ENCODE peak calls at places on chromosome 6, in six cellular contexts. Z is cardiac muscle cell; O is OCI-LY7; N is heart left ventricle; X is mammary epithelial cell; W is CD8-positive, alpha-beta memory T cell. G is an unnamed sample.

GRCh38 chr6:55448446-55448845 is 121.2 kb downstream of the GFRAL start:
- DNase-seq in W (no peak), N (no peak), O (no peak), Z (no peak), X (no peak), G (no peak)

GRCh38 chr6:46302816-46303215 is 132.0 kb upstream of the ENPP5 start:
- DNase-seq in O (no peak), N (no peak), X (no peak), Z (no peak), W (no peak), G (no peak)

GRCh38 chr6:133128191-133128590 is 113.0 kb upstream of the EYA4 start:
- DNase-seq in O (no peak), Z (peak), X (no peak), N (no peak), W (no peak), G (no peak)

GRCh38 chr6:169224185-169224695 is 29.4 kb downstream of the THBS2 start:
- DNase-seq in O (no peak), W (no peak), X (peak), N (peak), Z (no peak), G (no peak)

GRCh38 chr6:170004585-170005210 is 253.3 kb downstream of the ERMARD start:
- DNase-seq in W (no peak), Z (no peak), X (no peak), N (no peak), O (peak), G (no peak)

GRCh38 chr6:116579143-116579542 is 7.8 kb downstream of the RWDD1 start:
- DNase-seq in W (no peak), Z (peak), O (no peak), N (no peak), X (no peak), G (no peak)

GRCh38 chr6:129646617-129647016 is 63.4 kb downstream of the ARHGAP18 start:
- DNase-seq in W (no peak), N (no peak), Z (no peak), O (no peak), X (no peak), G (no peak)

GRCh38 chr6:160041608-160042007 is 72.7 kb downstream of the IGF2R start:
- DNase-seq in Z (no peak), O (no peak), X (peak), W (no peak), N (peak), G (no peak)

GRCh38 chr6:49551126-49551865 is 828 bp downstream of the C6orf141 start:
- DNase-seq in X (no peak), W (no peak), O (no peak), N (no peak), Z (peak), G (peak)

GRCh38 chr6:13575377-13575775 is 975 bp downstream of the SIRT5 start:
- DNase-seq in W (no peak), O (no peak), N (no peak), Z (no peak), X (no peak), G (no peak)

GRCh38 chr6:149925253-149925973 is 2.5 kb upstream of the RAET1G start:
- DNase-seq in O (no peak), Z (no peak), N (peak), W (no peak), X (no peak), G (no peak)

GRCh38 chr6:45713981-45714685 is 301.5 kb downstream of the CLIC5 start:
- DNase-seq in O (no peak), N (no peak), Z (no peak), X (no peak), W (no peak), G (no peak)

GRCh38 chr6:46879003-46879402 is 42.7 kb downstream of the ADGRF5 start:
- DNase-seq in N (no peak), Z (no peak), X (no peak), O (no peak), W (no peak), G (no peak)

GRCh38 chr6:344816-345340 is 46.7 kb upstream of the IRF4 start:
- DNase-seq in X (no peak), Z (no peak), O (no peak), W (no peak), N (no peak), G (no peak)

GRCh38 chr6:55875420-55875819 is at the start of gene BMP5:
- DNase-seq in N (no peak), X (no peak), O (no peak), W (no peak), Z (peak), G (no peak)

GRCh38 chr6:168319279-168320051 is at the start of gene DACT2:
- DNase-seq in Z (peak), N (no peak), X (no peak), W (no peak), O (no peak), G (no peak)

GRCh38 chr6:169890049-169890448 is 138.6 kb downstream of the ERMARD start:
- DNase-seq in Z (no peak), W (no peak), N (no peak), X (no peak), O (no peak), G (no peak)

GRCh38 chr6:21227486-21227885 is 366.1 kb upstream of the SOX4 start:
- DNase-seq in W (no peak), Z (no peak), N (no peak), X (peak), O (no peak), G (no peak)

GRCh38 chr6:163711615-163712568 is 297.4 kb downstream of the QKI start:
- DNase-seq in W (no peak), N (peak), Z (no peak), O (peak), X (no peak), G (no peak)

GRCh38 chr6:20472748-20473147 is 61.5 kb upstream of the CDKAL1 start:
- DNase-seq in N (no peak), O (no peak), Z (no peak), W (no peak), X (no peak), G (no peak)

GRCh38 chr6:5287205-5287965 is 26.1 kb downstream of the FARS2 start:
- DNase-seq in Z (no peak), X (peak), O (no peak), N (peak), W (no peak), G (no peak)

GRCh38 chr6:63904844-63905243 is 269.2 kb downstream of the PHF3 start:
- DNase-seq in N (no peak), O (no peak), X (peak), Z (no peak), W (no peak), G (no peak)

GRCh38 chr6:13260116-13260598 is 68.2 kb downstream of the TBC1D7 start:
- DNase-seq in N (no peak), X (no peak), W (no peak), O (no peak), Z (no peak), G (no peak)

GRCh38 chr6:138454976-138455706 is 44.2 kb downstream of the NHSL1 start:
- DNase-seq in W (peak), Z (no peak), X (peak), O (no peak), N (peak), G (peak)

GRCh38 chr6:27694547-27694874 is 217.7 kb downstream of the OR2B2 start:
- DNase-seq in N (no peak), O (no peak), X (no peak), Z (no peak), W (no peak), G (no peak)

GRCh38 chr6:118394106-118394505 is 154.0 kb upstream of the PLN start:
- DNase-seq in W (no peak), O (no peak), Z (no peak), X (no peak), N (no peak), G (no peak)

GRCh38 chr6:39100358-39100757 is 14.6 kb downstream of the SAYSD1 start:
- DNase-seq in O (no peak), N (no peak), X (no peak), W (no peak), Z (no peak), G (no peak)

GRCh38 chr6:52149949-52150348 is 36.2 kb upstream of the IL17A start:
- DNase-seq in Z (no peak), X (no peak), O (no peak), N (no peak), W (no peak), G (no peak)

GRCh38 chr6:32462609-32463008 is 22.9 kb downstream of the HLA-DRA start:
- DNase-seq in Z (peak), X (peak), W (no peak), O (no peak), N (no peak), G (no peak)

GRCh38 chr6:168052291-168052891 is 26.6 kb downstream of the FRMD1 start:
- DNase-seq in W (no peak), X (no peak), N (no peak), Z (no peak), O (no peak), G (no peak)

GRCh38 chr6:157695301-157696030 is 127.6 kb upstream of the SNX9 start:
- DNase-seq in N (no peak), Z (no peak), X (no peak), O (no peak), W (no peak), G (no peak)

GRCh38 chr6:15380354-15380753 is 134.5 kb downstream of the JARID2 start:
- DNase-seq in W (no peak), O (no peak), X (no peak), Z (no peak), N (no peak), G (no peak)

GRCh38 chr6:17280552-17281090 is 540 bp upstream of the RBM24 start:
- DNase-seq in Z (peak), N (peak), O (no peak), W (no peak), X (no peak), G (peak)

GRCh38 chr6:150764638-150765456 is 100.7 kb upstream of the MTHFD1L start:
- DNase-seq in Z (no peak), X (no peak), N (no peak), W (no peak), O (peak), G (no peak)

GRCh38 chr6:107079429-107079828 is 35.9 kb downstream of the BEND3 start:
- DNase-seq in O (no peak), X (no peak), Z (no peak), N (no peak), W (no peak), G (no peak)

GRCh38 chr6:169112483-169113320 is 140.9 kb downstream of the THBS2 start:
- DNase-seq in Z (no peak), O (no peak), X (no peak), N (no peak), W (no peak), G (no peak)

GRCh38 chr6:50819527-50819905 is 845 bp downstream of the TFAP2B start:
- DNase-seq in X (peak), N (no peak), W (no peak), O (no peak), Z (peak), G (no peak)
- H3K4me3 ChIP-seq in X (no peak), N (no peak), W (no peak), O (no peak), Z (no peak), G (no peak)

GRCh38 chr6:127971386-127971785 is 70.5 kb upstream of the THEMIS start:
- DNase-seq in O (no peak), W (no peak), Z (no peak), N (no peak), X (no peak), G (no peak)

GRCh38 chr6:127968394-127968793 is 67.5 kb upstream of the THEMIS start:
- DNase-seq in X (no peak), Z (no peak), W (no peak), N (no peak), O (no peak), G (no peak)

GRCh38 chr6:127966616-127967015 is 65.8 kb upstream of the THEMIS start:
- DNase-seq in X (no peak), N (no peak), O (no peak), Z (no peak), W (no peak), G (no peak)

GRCh38 chr6:127969701-127970100 is 68.8 kb upstream of the THEMIS start:
- DNase-seq in Z (no peak), O (no peak), W (no peak), N (no peak), X (no peak), G (no peak)

GRCh38 chr6:127967708-127968107 is 66.8 kb upstream of the THEMIS start:
- DNase-seq in X (no peak), N (no peak), O (no peak), W (no peak), Z (no peak), G (no peak)
- H3K27ac ChIP-seq in X (no peak), N (no peak), O (no peak), W (no peak), Z (no peak), G (no peak)

DNA sequence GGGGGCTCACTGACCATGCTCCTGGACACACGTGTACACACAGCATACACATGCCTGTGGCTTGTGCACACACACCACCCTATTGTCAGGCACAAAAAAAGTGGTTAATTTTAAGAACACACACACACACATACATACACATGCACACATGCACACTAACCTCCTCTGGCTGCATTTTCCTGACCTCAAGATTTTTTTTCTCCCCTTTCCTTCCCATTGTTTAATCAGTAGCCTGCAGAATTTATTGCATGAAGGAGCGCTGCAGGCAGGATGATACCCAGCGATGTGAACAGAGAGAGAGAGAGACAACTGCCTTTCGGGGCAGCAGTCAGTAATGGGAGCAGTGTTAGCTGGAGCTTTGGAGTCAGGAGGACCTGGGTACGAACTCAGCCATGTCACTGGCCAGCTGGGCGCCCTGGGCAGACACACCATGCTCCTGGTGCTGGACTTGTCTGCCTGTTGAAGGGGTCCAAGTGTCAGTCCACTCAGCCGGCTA is 990 bp upstream of the TRAF3IP2 start:
- DNase-seq in N (no peak), W (no peak), X (no peak), O (peak), Z (no peak), G (no peak)
- H3K4me3 ChIP-seq in N (peak), W (peak), X (no peak), O (peak), Z (peak), G (peak)

GRCh38 chr6:34964564-34964963 is 75.5 kb downstream of the ANKS1A start:
- DNase-seq in X (no peak), W (no peak), Z (no peak), N (peak), O (no peak), G (no peak)

GRCh38 chr6:34958748-34959147 is 69.7 kb downstream of the ANKS1A start:
- DNase-seq in N (no peak), X (no peak), O (no peak), W (no peak), Z (no peak), G (no peak)

GRCh38 chr6:34959221-34959620 is 70.2 kb downstream of the ANKS1A start:
- DNase-seq in O (no peak), N (no peak), X (no peak), Z (no peak), W (no peak), G (no peak)

GRCh38 chr6:34961082-34961481 is 72.0 kb downstream of the ANKS1A start:
- DNase-seq in X (no peak), Z (no peak), W (no peak), N (no peak), O (no peak), G (no peak)

DNA sequence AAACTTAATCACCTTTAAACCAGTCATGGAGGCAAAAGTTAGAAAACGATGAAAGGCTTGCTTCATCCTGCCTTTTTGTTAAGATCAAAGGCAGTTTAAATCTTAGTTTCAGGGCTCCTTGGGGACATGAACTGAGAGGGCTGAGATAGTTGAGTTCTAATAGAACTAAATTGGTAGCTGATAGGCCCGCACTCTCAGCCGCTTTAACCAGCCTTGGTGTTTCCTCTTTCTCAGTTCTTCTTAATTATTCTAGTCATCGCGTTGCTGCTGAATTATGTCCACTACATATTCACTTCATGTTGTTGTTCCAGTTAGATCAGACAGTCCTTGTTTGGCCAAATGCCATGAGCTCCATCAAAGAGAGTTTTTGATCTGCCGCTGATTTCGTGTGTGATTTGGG is 72.5 kb downstream of the ANKS1A start:
- DNase-seq in O (no peak), N (no peak), W (no peak), X (no peak), Z (no peak), G (no peak)
- H3K27ac ChIP-seq in O (no peak), N (peak), W (no peak), X (no peak), Z (no peak), G (no peak)

GRCh38 chr6:111871725-111872520 is 1.3 kb downstream of the FYN start:
- DNase-seq in X (peak), O (peak), W (peak), Z (peak), N (peak), G (peak)

GRCh38 chr6:111872521-111873177 is 603 bp downstream of the FYN start:
- DNase-seq in W (peak), X (no peak), Z (peak), N (peak), O (peak), G (peak)

GRCh38 chr6:111870751-111871064 is 2.5 kb downstream of the FYN start:
- DNase-seq in X (no peak), W (no peak), N (no peak), Z (no peak), O (no peak), G (no peak)

GRCh38 chr6:111871207-111871606 is 2.0 kb downstream of the FYN start:
- DNase-seq in Z (no peak), W (peak), X (no peak), O (peak), N (no peak), G (peak)

DNA sequence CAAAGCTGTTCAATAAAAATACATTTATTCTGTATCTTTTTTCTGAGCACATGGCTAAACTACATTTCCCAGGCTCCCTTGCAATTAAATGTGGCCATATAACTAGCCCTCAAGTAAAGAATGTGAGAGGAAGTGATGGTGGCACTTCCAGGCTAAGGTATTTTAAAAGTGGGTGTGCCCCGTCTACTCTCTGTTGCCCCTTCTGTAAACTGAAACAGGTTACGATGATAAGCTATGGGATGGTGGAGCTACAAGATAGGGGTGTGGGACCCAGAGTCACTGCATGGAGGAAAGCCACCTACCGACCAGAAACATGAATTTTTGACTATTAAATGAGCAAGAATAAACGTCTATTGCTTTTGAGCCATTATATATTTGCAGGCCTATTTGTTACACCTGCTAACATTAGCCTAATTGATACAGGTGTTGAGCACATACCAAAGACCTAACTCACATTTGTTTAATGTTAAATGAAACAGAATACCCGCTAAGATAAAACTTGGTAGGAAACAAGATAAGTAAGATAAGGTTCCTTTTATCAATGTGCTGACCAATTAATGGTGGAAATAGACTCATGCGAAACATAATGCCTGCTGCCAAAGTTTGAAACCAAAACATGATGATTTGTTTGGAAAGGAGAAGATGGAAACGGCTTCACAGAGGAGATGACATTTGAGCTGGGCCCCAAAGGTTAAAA is 3.0 kb downstream of the FYN start:
- DNase-seq in W (no peak), Z (no peak), O (peak), N (no peak), X (no peak), G (no peak)
- H3K4me3 ChIP-seq in W (peak), Z (no peak), O (peak), N (peak), X (peak), G (peak)

GRCh38 chr6:36820700-36821580 is 18.3 kb downstream of the CPNE5 start:
- DNase-seq in W (no peak), X (peak), O (no peak), Z (no peak), N (peak), G (no peak)
- H3K27ac ChIP-seq in W (peak), X (peak), O (no peak), Z (no peak), N (no peak), G (no peak)

DNA sequence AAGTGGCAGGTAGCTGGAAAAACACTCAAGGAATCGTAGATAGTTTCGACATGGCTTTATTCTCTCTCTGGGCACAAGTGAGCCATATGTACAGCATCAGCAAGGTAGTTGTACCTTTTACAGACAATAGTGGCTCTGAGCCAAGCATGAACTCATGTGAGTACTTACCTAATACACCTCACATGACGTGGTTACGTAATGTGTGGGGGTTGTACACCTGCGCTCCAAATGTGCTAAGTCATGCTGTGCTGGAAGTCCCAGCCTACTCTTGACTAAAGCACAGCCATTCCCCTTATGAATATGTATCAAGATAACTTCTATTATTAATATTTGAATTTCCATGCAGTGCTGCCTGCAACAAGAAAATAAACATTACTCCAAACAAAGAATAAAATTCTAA is 78.8 kb upstream of the HMGN3 start:
- DNase-seq in O (peak), N (no peak), W (no peak), X (peak), Z (no peak), G (no peak)
- H3K4me3 ChIP-seq in O (no peak), N (no peak), W (no peak), X (no peak), Z (no peak), G (no peak)

GRCh38 chr6:139577991-139578604 is 203.7 kb upstream of the CITED2 start:
- DNase-seq in O (no peak), Z (no peak), N (no peak), X (peak), W (no peak), G (no peak)
- H3K27ac ChIP-seq in O (no peak), Z (peak), N (no peak), X (peak), W (no peak), G (no peak)

GRCh38 chr6:26249709-26249958 is 115.4 kb upstream of the BTN3A2 start:
- DNase-seq in O (no peak), N (no peak), X (peak), W (no peak), Z (no peak), G (no peak)

GRCh38 chr6:26254666-26255176 is 110.3 kb upstream of the BTN3A2 start:
- DNase-seq in X (no peak), W (no peak), Z (no peak), N (no peak), O (no peak), G (no peak)

GRCh38 chr6:26250806-26251075 is 114.3 kb upstream of the BTN3A2 start:
- DNase-seq in W (peak), N (no peak), X (no peak), Z (peak), O (no peak), G (no peak)

GRCh38 chr6:26249959-26250805 is 114.8 kb upstream of the BTN3A2 start:
- DNase-seq in X (peak), Z (peak), O (no peak), W (peak), N (no peak), G (peak)

GRCh38 chr6:26251354-26252081 is 113.5 kb upstream of the BTN3A2 start:
- DNase-seq in X (peak), N (no peak), O (no peak), Z (peak), W (peak), G (peak)
- H3K4me3 ChIP-seq in X (peak), N (peak), O (no peak), Z (peak), W (peak), G (peak)

GRCh38 chr6:53547166-53547814 is 2.4 kb upstream of the GCLC start:
- DNase-seq in O (no peak), W (no peak), N (no peak), Z (no peak), X (no peak), G (no peak)
- H3K27ac ChIP-seq in O (no peak), W (peak), N (peak), Z (no peak), X (peak), G (peak)